ENCODE peak calls at places on chromosome 10, in seven cellular contexts. One of them, this sample, is unnamed.

GRCh38 chr10:87668324-87669054 is 8.8 kb downstream of the PAPSS2 start:
- DNase-seq in ovary: no peak
- DNase-seq in hepatocyte: no peak
- DNase-seq in GM12865: no peak
- DNase-seq in endothelial cell: no peak
- DNase-seq in SK-N-SH: no peak
- DNase-seq in cardiac muscle cell: no peak
- DNase-seq in this sample: no peak

GRCh38 chr10:104897679-104898078 is 256.6 kb downstream of the SORCS3 start:
- DNase-seq in cardiac muscle cell: no peak
- DNase-seq in hepatocyte: no peak
- DNase-seq in GM12865: no peak
- DNase-seq in SK-N-SH: no peak
- DNase-seq in ovary: no peak
- DNase-seq in endothelial cell: no peak
- DNase-seq in this sample: no peak

GRCh38 chr10:46550795-46551700 is 5.4 kb downstream of the GPRIN2 start:
- DNase-seq in endothelial cell: no peak
- DNase-seq in hepatocyte: no peak
- DNase-seq in SK-N-SH: no peak
- DNase-seq in ovary: peak; percentile 18
- DNase-seq in GM12865: no peak
- DNase-seq in cardiac muscle cell: no peak
- DNase-seq in this sample: no peak

GRCh38 chr10:13102002-13102794 is 2.2 kb downstream of the OPTN start:
- DNase-seq in SK-N-SH: no peak
- DNase-seq in GM12865: peak; percentile 60
- DNase-seq in ovary: no peak
- DNase-seq in endothelial cell: no peak
- DNase-seq in cardiac muscle cell: peak; percentile 41
- DNase-seq in hepatocyte: peak; percentile 31
- DNase-seq in this sample: no peak

GRCh38 chr10:121792198-121792597 is 135.6 kb downstream of the ATE1 start:
- DNase-seq in endothelial cell: no peak
- DNase-seq in cardiac muscle cell: peak; percentile 79
- DNase-seq in SK-N-SH: no peak
- DNase-seq in hepatocyte: no peak
- DNase-seq in GM12865: no peak
- DNase-seq in ovary: no peak
- DNase-seq in this sample: no peak

GRCh38 chr10:133213641-133214467 is 16.2 kb upstream of the UTF1 start:
- DNase-seq in endothelial cell: no peak
- DNase-seq in hepatocyte: no peak
- DNase-seq in ovary: no peak
- DNase-seq in GM12865: no peak
- DNase-seq in cardiac muscle cell: no peak
- DNase-seq in SK-N-SH: no peak
- DNase-seq in this sample: no peak

GRCh38 chr10:132143162-132143561 is 43.6 kb upstream of the DPYSL4 start:
- DNase-seq in ovary: no peak
- DNase-seq in endothelial cell: peak; percentile 54
- DNase-seq in SK-N-SH: peak; percentile 65
- DNase-seq in cardiac muscle cell: peak; percentile 22
- DNase-seq in GM12865: no peak
- DNase-seq in hepatocyte: no peak
- DNase-seq in this sample: peak; percentile 74

GRCh38 chr10:49349390-49349789 is 46.5 kb downstream of the DRGX start:
- DNase-seq in endothelial cell: no peak
- DNase-seq in SK-N-SH: no peak
- DNase-seq in ovary: no peak
- DNase-seq in hepatocyte: no peak
- DNase-seq in cardiac muscle cell: no peak
- DNase-seq in GM12865: no peak
- DNase-seq in this sample: no peak

DNA sequence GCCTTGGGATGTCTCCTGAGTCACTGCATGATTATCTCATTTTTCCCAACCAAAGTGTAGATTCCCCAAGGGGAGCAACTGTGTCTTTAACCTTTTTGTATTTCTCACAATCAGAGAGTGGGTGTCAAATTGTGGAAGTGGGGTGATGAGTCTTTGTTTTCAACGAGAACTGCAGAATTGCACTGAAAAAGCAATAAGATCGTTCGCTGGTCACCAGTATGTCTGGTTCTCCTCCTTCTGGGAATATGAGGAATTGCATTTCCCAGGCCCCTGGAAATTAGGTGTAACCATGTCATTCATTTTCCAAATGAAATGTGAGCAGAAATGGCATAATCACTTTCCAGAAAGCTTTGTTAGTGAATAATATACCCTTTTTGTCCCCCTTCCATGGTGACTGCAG is 326.9 kb downstream of the GPAM start:
- DNase-seq in ovary: no peak
- DNase-seq in hepatocyte: peak; percentile 11
- DNase-seq in GM12865: no peak
- DNase-seq in endothelial cell: no peak
- DNase-seq in SK-N-SH: peak; percentile 4
- DNase-seq in cardiac muscle cell: no peak
- DNase-seq in this sample: no peak
- TF ChIP-seq CTCF in ovary: no peak
- TF ChIP-seq CTCF in hepatocyte: peak; percentile 34
- TF ChIP-seq CTCF in GM12865: no peak
- TF ChIP-seq CTCF in endothelial cell: peak; percentile 59
- TF ChIP-seq CTCF in SK-N-SH: no peak
- TF ChIP-seq CTCF in cardiac muscle cell: no peak
- TF ChIP-seq CTCF in this sample: peak; percentile 40

GRCh38 chr10:116769368-116769767 is 27.0 kb upstream of the HSPA12A start:
- DNase-seq in hepatocyte: no peak
- DNase-seq in endothelial cell: no peak
- DNase-seq in cardiac muscle cell: no peak
- DNase-seq in SK-N-SH: no peak
- DNase-seq in GM12865: no peak
- DNase-seq in ovary: no peak
- DNase-seq in this sample: no peak
- TF ChIP-seq CTCF in hepatocyte: no peak
- TF ChIP-seq CTCF in endothelial cell: no peak
- TF ChIP-seq CTCF in cardiac muscle cell: no peak
- TF ChIP-seq CTCF in SK-N-SH: no peak
- TF ChIP-seq CTCF in GM12865: no peak
- TF ChIP-seq CTCF in ovary: no peak
- TF ChIP-seq CTCF in this sample: no peak

GRCh38 chr10:77712207-77712606 is 74.6 kb upstream of the KCNMA1 start:
- DNase-seq in SK-N-SH: no peak
- DNase-seq in hepatocyte: no peak
- DNase-seq in endothelial cell: no peak
- DNase-seq in ovary: no peak
- DNase-seq in GM12865: no peak
- DNase-seq in cardiac muscle cell: no peak
- DNase-seq in this sample: no peak

GRCh38 chr10:77713506-77714280 is 76.1 kb upstream of the KCNMA1 start:
- DNase-seq in cardiac muscle cell: no peak
- DNase-seq in SK-N-SH: peak; percentile 55
- DNase-seq in endothelial cell: no peak
- DNase-seq in ovary: no peak
- DNase-seq in hepatocyte: no peak
- DNase-seq in GM12865: no peak
- DNase-seq in this sample: no peak

GRCh38 chr10:77710081-77710551 is 72.5 kb upstream of the KCNMA1 start:
- DNase-seq in SK-N-SH: no peak
- DNase-seq in ovary: no peak
- DNase-seq in hepatocyte: no peak
- DNase-seq in cardiac muscle cell: no peak
- DNase-seq in GM12865: peak; percentile 80
- DNase-seq in endothelial cell: no peak
- DNase-seq in this sample: no peak

GRCh38 chr10:77710759-77711682 is 73.4 kb upstream of the KCNMA1 start:
- DNase-seq in GM12865: peak; percentile 85
- DNase-seq in ovary: peak; percentile 83
- DNase-seq in endothelial cell: peak; percentile 95
- DNase-seq in cardiac muscle cell: peak; percentile 73
- DNase-seq in hepatocyte: peak; percentile 84
- DNase-seq in SK-N-SH: peak; percentile 90
- DNase-seq in this sample: peak; percentile 93

GRCh38 chr10:77711683-77712049 is 74.1 kb upstream of the KCNMA1 start:
- DNase-seq in GM12865: no peak
- DNase-seq in ovary: no peak
- DNase-seq in hepatocyte: no peak
- DNase-seq in endothelial cell: no peak
- DNase-seq in SK-N-SH: no peak
- DNase-seq in cardiac muscle cell: no peak
- DNase-seq in this sample: no peak
- TF ChIP-seq CTCF in GM12865: no peak
- TF ChIP-seq CTCF in ovary: no peak
- TF ChIP-seq CTCF in hepatocyte: no peak
- TF ChIP-seq CTCF in endothelial cell: no peak
- TF ChIP-seq CTCF in SK-N-SH: no peak
- TF ChIP-seq CTCF in cardiac muscle cell: no peak
- TF ChIP-seq CTCF in this sample: peak; percentile 40

GRCh38 chr10:43199684-43200537 is 61.7 kb downstream of the CSGALNACT2 start:
- DNase-seq in endothelial cell: peak; percentile 2
- DNase-seq in SK-N-SH: peak; percentile 11
- DNase-seq in GM12865: no peak
- DNase-seq in hepatocyte: no peak
- DNase-seq in cardiac muscle cell: no peak
- DNase-seq in ovary: no peak
- DNase-seq in this sample: no peak
- TF ChIP-seq CTCF in endothelial cell: no peak
- TF ChIP-seq CTCF in SK-N-SH: no peak
- TF ChIP-seq CTCF in GM12865: no peak
- TF ChIP-seq CTCF in hepatocyte: no peak
- TF ChIP-seq CTCF in cardiac muscle cell: no peak
- TF ChIP-seq CTCF in ovary: no peak
- TF ChIP-seq CTCF in this sample: no peak

DNA sequence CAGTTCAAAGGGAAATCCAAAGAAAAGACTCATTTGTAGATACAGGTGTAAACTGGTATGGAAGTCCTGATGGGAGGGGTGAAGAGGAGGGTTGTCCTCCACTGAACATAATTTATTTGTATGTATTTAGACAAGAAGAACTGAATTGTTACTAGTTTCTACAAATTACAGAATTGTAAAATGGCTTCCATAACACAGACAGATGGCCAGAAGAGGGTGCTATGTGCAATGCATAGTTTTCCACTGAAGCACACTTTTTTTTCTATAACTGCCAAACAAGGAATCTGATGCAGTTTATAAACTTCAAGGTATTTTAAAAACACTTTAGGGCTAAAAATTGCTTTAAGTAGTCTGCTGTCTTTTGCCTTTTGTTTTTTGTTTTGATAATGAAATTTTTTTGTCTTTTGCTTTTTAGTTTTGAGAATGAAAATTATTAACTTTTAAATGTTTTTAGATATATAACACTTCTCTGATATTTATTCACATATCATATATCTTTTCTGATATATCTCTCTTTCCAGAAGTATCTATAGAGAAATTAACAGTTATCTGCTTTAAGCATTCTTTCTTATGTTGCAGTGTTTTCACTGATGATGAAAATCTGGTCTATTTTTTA is 58.5 kb downstream of the PHYHIPL start:
- DNase-seq in hepatocyte: peak; percentile 47
- DNase-seq in ovary: no peak
- DNase-seq in cardiac muscle cell: peak; percentile 64
- DNase-seq in SK-N-SH: no peak
- DNase-seq in endothelial cell: peak; percentile 46
- DNase-seq in GM12865: peak; percentile 31
- DNase-seq in this sample: no peak
- TF ChIP-seq CTCF in hepatocyte: peak; percentile 67
- TF ChIP-seq CTCF in ovary: no peak
- TF ChIP-seq CTCF in cardiac muscle cell: peak; percentile 75
- TF ChIP-seq CTCF in SK-N-SH: peak; percentile 82
- TF ChIP-seq CTCF in endothelial cell: peak; percentile 37
- TF ChIP-seq CTCF in GM12865: peak; percentile 35
- TF ChIP-seq CTCF in this sample: peak; percentile 16

DNA sequence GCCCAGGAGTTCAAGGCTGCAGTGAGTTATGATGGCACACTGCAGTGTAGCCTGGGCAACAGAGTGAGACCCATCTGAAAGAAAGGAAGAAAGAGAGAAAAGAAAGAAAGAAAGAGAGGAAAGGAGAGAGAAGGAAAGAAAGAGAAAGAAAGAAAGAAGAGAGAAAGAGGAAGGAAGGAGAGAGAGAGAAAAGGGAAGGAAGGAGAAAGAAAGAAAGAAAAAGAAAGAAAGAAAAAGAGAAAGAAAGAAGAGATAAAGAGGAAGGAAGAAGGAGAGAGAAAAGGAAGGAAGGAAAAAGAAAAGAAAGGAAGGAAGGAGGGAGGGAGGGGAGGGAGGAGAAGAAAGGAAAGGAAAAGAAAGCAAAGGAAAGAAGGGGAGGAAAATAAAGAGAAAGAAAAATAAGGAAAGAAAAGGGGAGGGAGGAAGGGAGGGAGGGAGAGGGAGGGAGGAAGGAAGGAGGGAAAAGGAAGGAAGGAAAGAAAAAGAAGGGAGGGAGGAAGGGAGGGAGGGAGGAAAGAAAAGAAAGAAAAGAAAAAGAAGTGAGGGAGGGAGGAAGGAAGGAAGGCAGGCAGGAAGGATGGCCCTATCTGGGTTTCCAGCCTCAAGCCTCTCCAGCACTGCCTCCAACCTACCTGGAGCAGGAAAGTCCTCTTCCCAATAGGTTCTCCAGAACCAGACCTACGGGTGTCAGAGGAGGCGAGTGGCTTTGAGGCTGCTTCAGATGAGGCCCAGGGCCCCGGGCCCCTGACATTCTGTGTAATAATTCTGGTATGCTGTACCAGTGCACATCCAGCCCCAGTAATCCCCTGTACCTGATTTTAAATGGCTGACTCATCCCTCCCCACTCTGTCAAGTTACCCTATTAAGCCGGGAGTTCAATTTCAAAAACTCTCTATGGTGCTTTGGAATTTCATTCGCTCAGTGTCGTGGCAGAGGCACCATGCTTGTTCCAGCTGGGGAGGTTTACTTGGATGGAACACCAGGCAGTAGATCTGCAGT is 6.8 kb upstream of the PARD3 start:
- DNase-seq in endothelial cell: no peak
- DNase-seq in ovary: no peak
- DNase-seq in SK-N-SH: no peak
- DNase-seq in hepatocyte: peak; percentile 34
- DNase-seq in cardiac muscle cell: no peak
- DNase-seq in GM12865: no peak
- DNase-seq in this sample: no peak
- TF ChIP-seq CTCF in endothelial cell: no peak
- TF ChIP-seq CTCF in ovary: no peak
- TF ChIP-seq CTCF in SK-N-SH: no peak
- TF ChIP-seq CTCF in hepatocyte: no peak
- TF ChIP-seq CTCF in cardiac muscle cell: no peak
- TF ChIP-seq CTCF in GM12865: no peak
- TF ChIP-seq CTCF in this sample: no peak

DNA sequence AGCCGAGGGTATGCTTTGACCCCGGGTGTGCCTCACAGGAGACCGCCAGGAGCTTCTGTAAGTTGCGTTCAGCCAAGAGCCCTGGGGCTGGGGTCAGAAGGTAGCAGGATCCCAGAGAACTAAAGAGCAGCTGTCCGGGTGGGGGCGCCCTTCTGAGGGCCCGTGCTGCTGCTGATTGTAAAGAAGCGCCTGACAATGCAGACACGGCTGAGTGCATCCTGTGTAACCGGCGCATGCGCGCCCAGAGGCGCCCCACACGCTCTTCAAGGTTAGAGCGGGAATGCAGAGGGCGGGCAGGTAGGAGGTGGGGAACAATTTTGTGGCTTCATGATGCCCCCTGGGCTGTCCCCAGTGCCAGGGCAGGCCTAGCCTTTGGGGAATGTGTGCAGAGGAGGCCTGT is 210.2 kb upstream of the CTBP2 start:
- DNase-seq in GM12865: no peak
- DNase-seq in SK-N-SH: no peak
- DNase-seq in hepatocyte: peak; percentile 65
- DNase-seq in ovary: no peak
- DNase-seq in endothelial cell: peak; percentile 68
- DNase-seq in cardiac muscle cell: no peak
- DNase-seq in this sample: peak; percentile 79
- TF ChIP-seq CTCF in GM12865: no peak
- TF ChIP-seq CTCF in SK-N-SH: no peak
- TF ChIP-seq CTCF in hepatocyte: peak; percentile 40
- TF ChIP-seq CTCF in ovary: no peak
- TF ChIP-seq CTCF in endothelial cell: no peak
- TF ChIP-seq CTCF in cardiac muscle cell: no peak
- TF ChIP-seq CTCF in this sample: peak; percentile 55